ENCODE peak calls at places on chromosomes 12 and 14, in four cellular contexts. T is glutamatergic neuron, Q is fibroblast of gingiva, Z is H4. F is an unnamed sample.

GRCh38 chr12:96084624-96085023 is 49.2 kb upstream of the LTA4H start:
- DNase-seq in T (no peak), Q (peak), Z (no peak), F (peak)

GRCh38 chr12:93857917-93858513 is 180.8 kb downstream of the CRADD start:
- DNase-seq in T (no peak), Q (no peak), Z (no peak), F (no peak)

GRCh38 chr12:26058308-26058707 is 66.5 kb downstream of the BHLHE41 start:
- DNase-seq in T (no peak), Q (no peak), Z (no peak), F (no peak)

GRCh38 chr14:68709007-68709406 is 83.9 kb downstream of the ZFP36L1 start:
- DNase-seq in T (no peak), Q (peak), Z (no peak), F (no peak)

GRCh38 chr12:120261951-120262851 is 3.3 kb downstream of the PXN start:
- DNase-seq in T (no peak), Q (no peak), Z (no peak), F (no peak)

GRCh38 chr12:26156201-26156871 is 31.5 kb upstream of the BHLHE41 start:
- DNase-seq in T (no peak), Q (no peak), Z (no peak), F (no peak)

GRCh38 chr12:52191841-52192791 is at the start of gene KRT80:
- DNase-seq in T (peak), Q (peak), Z (peak), F (peak)

GRCh38 chr14:98580131-98580678 is 691.8 kb downstream of the BCL11B start:
- DNase-seq in T (no peak), Q (no peak), Z (no peak), F (no peak)

GRCh38 chr14:104723651-104724406 is at the start of gene ADSS1:
- DNase-seq in T (peak), Q (peak), Z (no peak), F (peak)

GRCh38 chr12:106248177-106248848 is 493 bp upstream of the CKAP4 start:
- DNase-seq in T (peak), Q (peak), Z (peak), F (peak)

GRCh38 chr12:109737631-109738030 is 24.0 kb downstream of the FAM222A start:
- DNase-seq in T (peak), Q (no peak), Z (no peak), F (no peak)

GRCh38 chr12:6201199-6201608 is 1.0 kb downstream of the CD9 start:
- DNase-seq in T (no peak), Q (no peak), Z (no peak), F (peak)

GRCh38 chr14:23078692-23079116 is 16.2 kb downstream of the ACIN1 start:
- DNase-seq in T (no peak), Q (peak), Z (peak), F (peak)

GRCh38 chr14:23153891-23154796 is 29.3 kb downstream of the SLC7A8 start:
- DNase-seq in T (no peak), Q (peak), Z (peak), F (peak)

GRCh38 chr14:20346713-20347112 is 3.3 kb downstream of the PARP2 start:
- DNase-seq in T (no peak), Q (no peak), Z (no peak), F (no peak)

GRCh38 chr12:6612247-6612646 is 5.1 kb upstream of the CHD4 start:
- DNase-seq in T (no peak), Q (no peak), Z (no peak), F (no peak)

GRCh38 chr14:100137173-100137572 is 22.3 kb downstream of the DEGS2 start:
- DNase-seq in T (no peak), Q (no peak), Z (no peak), F (no peak)

GRCh38 chr12:1840561-1840960 is 20.2 kb downstream of the LRTM2 start:
- DNase-seq in T (peak), Q (no peak), Z (no peak), F (no peak)

GRCh38 chr12:129520736-129521135 is 383.1 kb downstream of the TMEM132D start:
- DNase-seq in T (no peak), Q (no peak), Z (peak), F (peak)

GRCh38 chr12:29157486-29157946 is 8.4 kb downstream of the FAR2 start:
- DNase-seq in T (no peak), Q (peak), Z (no peak), F (peak)

F was measured in adipocyte.